ENCODE peak calls at places on chromosomes 13 and 19, in five cellular contexts. One of them, this sample, is unnamed.

GRCh38 chr13:50082426-50083283 is 67.4 kb downstream of the KCNRG start:
- DNase-seq in epithelial cell of esophagus: peak
- DNase-seq in stimulated activated CD4-positive, alpha-beta T cell treated with anti-CD3 and anti-CD28 coated beads, Interleukin-1b, Interleukin-23, amount 100 ng/mL, for 1 hour: peak
- DNase-seq in Kasumi-1: peak
- DNase-seq in mucosa of descending colon: peak
- DNase-seq in this sample: no peak

GRCh38 chr13:97107815-97108534 is 113.7 kb upstream of the OXGR1 start:
- DNase-seq in epithelial cell of esophagus: no peak
- DNase-seq in stimulated activated CD4-positive, alpha-beta T cell treated with anti-CD3 and anti-CD28 coated beads, Interleukin-1b, Interleukin-23, amount 100 ng/mL, for 1 hour: no peak
- DNase-seq in Kasumi-1: no peak
- DNase-seq in mucosa of descending colon: no peak
- DNase-seq in this sample: no peak

GRCh38 chr19:30069535-30070197 is 127.6 kb downstream of the URI1 start:
- DNase-seq in epithelial cell of esophagus: no peak
- DNase-seq in stimulated activated CD4-positive, alpha-beta T cell treated with anti-CD3 and anti-CD28 coated beads, Interleukin-1b, Interleukin-23, amount 100 ng/mL, for 1 hour: no peak
- DNase-seq in Kasumi-1: no peak
- DNase-seq in mucosa of descending colon: no peak
- DNase-seq in this sample: no peak

GRCh38 chr19:23015660-23016059 is 12.7 kb upstream of the ZNF728 start:
- DNase-seq in epithelial cell of esophagus: no peak
- DNase-seq in stimulated activated CD4-positive, alpha-beta T cell treated with anti-CD3 and anti-CD28 coated beads, Interleukin-1b, Interleukin-23, amount 100 ng/mL, for 1 hour: no peak
- DNase-seq in Kasumi-1: no peak
- DNase-seq in mucosa of descending colon: no peak
- DNase-seq in this sample: no peak

GRCh38 chr13:81283561-81283960 is 942.6 kb upstream of the SPRY2 start:
- DNase-seq in epithelial cell of esophagus: no peak
- DNase-seq in stimulated activated CD4-positive, alpha-beta T cell treated with anti-CD3 and anti-CD28 coated beads, Interleukin-1b, Interleukin-23, amount 100 ng/mL, for 1 hour: no peak
- DNase-seq in Kasumi-1: no peak
- DNase-seq in mucosa of descending colon: no peak
- DNase-seq in this sample: no peak

GRCh38 chr13:28012896-28013295 is 24.4 kb upstream of the URAD start:
- DNase-seq in epithelial cell of esophagus: peak
- DNase-seq in stimulated activated CD4-positive, alpha-beta T cell treated with anti-CD3 and anti-CD28 coated beads, Interleukin-1b, Interleukin-23, amount 100 ng/mL, for 1 hour: no peak
- DNase-seq in Kasumi-1: no peak
- DNase-seq in mucosa of descending colon: no peak
- DNase-seq in this sample: no peak

GRCh38 chr13:102402292-102402691 is 444 bp upstream of the FGF14 start:
- DNase-seq in epithelial cell of esophagus: peak
- DNase-seq in stimulated activated CD4-positive, alpha-beta T cell treated with anti-CD3 and anti-CD28 coated beads, Interleukin-1b, Interleukin-23, amount 100 ng/mL, for 1 hour: no peak
- DNase-seq in Kasumi-1: no peak
- DNase-seq in mucosa of descending colon: no peak
- DNase-seq in this sample: no peak

GRCh38 chr13:48641404-48641803 is 12.3 kb upstream of the CYSLTR2 start:
- DNase-seq in epithelial cell of esophagus: no peak
- DNase-seq in stimulated activated CD4-positive, alpha-beta T cell treated with anti-CD3 and anti-CD28 coated beads, Interleukin-1b, Interleukin-23, amount 100 ng/mL, for 1 hour: no peak
- DNase-seq in Kasumi-1: no peak
- DNase-seq in mucosa of descending colon: no peak
- DNase-seq in this sample: no peak

GRCh38 chr13:89457977-89458376 is 1786.8 kb downstream of the SLITRK5 start:
- DNase-seq in epithelial cell of esophagus: peak
- DNase-seq in stimulated activated CD4-positive, alpha-beta T cell treated with anti-CD3 and anti-CD28 coated beads, Interleukin-1b, Interleukin-23, amount 100 ng/mL, for 1 hour: no peak
- DNase-seq in Kasumi-1: no peak
- DNase-seq in mucosa of descending colon: no peak
- DNase-seq in this sample: peak

GRCh38 chr13:71864094-71864980 is 2.7 kb downstream of the DACH1 start:
- DNase-seq in epithelial cell of esophagus: peak
- DNase-seq in stimulated activated CD4-positive, alpha-beta T cell treated with anti-CD3 and anti-CD28 coated beads, Interleukin-1b, Interleukin-23, amount 100 ng/mL, for 1 hour: no peak
- DNase-seq in Kasumi-1: peak
- DNase-seq in mucosa of descending colon: peak
- DNase-seq in this sample: no peak

GRCh38 chr13:73254827-73255226 is 196.0 kb downstream of the KLF5 start:
- DNase-seq in epithelial cell of esophagus: peak
- DNase-seq in stimulated activated CD4-positive, alpha-beta T cell treated with anti-CD3 and anti-CD28 coated beads, Interleukin-1b, Interleukin-23, amount 100 ng/mL, for 1 hour: no peak
- DNase-seq in Kasumi-1: no peak
- DNase-seq in mucosa of descending colon: no peak
- DNase-seq in this sample: no peak